ENCODE peak calls at places on chromosomes 16 and 17, in seven cellular contexts. E, Q, O, F, I, Y and N are unnamed samples.

GRCh38 chr16:78294538-78295225 is 195.2 kb downstream of the WWOX start:
- DNase-seq in E (no peak), Q (no peak), O (no peak), Y (no peak), F (no peak), I (no peak), N (no peak)

GRCh38 chr17:7858487-7858832 is 657 bp downstream of the CYB5D1 start:
- DNase-seq in Q (peak), O (peak), F (peak), I (no peak), Y (no peak), E (peak), N (peak)

GRCh38 chr16:1310832-1311200 is 1.4 kb downstream of the UBE2I start:
- DNase-seq in Q (peak), F (no peak), I (no peak), E (no peak), Y (no peak), O (no peak), N (peak)

GRCh38 chr16:63050391-63050790 is 1014.2 kb upstream of the CDH8 start:
- DNase-seq in Y (no peak), E (no peak), O (no peak), Q (no peak), I (no peak), F (no peak), N (no peak)

GRCh38 chr17:40605301-40605700 is 40.0 kb upstream of the CCR7 start:
- DNase-seq in F (no peak), E (no peak), Y (no peak), Q (no peak), O (no peak), I (no peak), N (no peak)

GRCh38 chr17:8832711-8833352 is 33.7 kb upstream of the MFSD6L start:
- DNase-seq in E (peak), I (no peak), Y (peak), F (no peak), Q (no peak), O (no peak), N (peak)

GRCh38 chr17:70767102-70767701 is 597.9 kb downstream of the KCNJ2 start:
- DNase-seq in O (no peak), I (peak), F (peak), E (no peak), Q (no peak), Y (no peak), N (peak)

GRCh38 chr16:89971495-89972243 is 23.1 kb downstream of the DEF8 start:
- DNase-seq in F (no peak), E (peak), I (no peak), Y (no peak), O (peak), Q (peak), N (no peak)

GRCh38 chr17:82687375-82687861 is 11.1 kb downstream of the RAB40B start:
- DNase-seq in Q (no peak), O (no peak), I (no peak), F (peak), E (no peak), Y (no peak), N (no peak)

GRCh38 chr16:502179-502943 is 25.2 kb upstream of the CAPN15 start:
- DNase-seq in E (no peak), I (no peak), Y (no peak), O (no peak), F (no peak), Q (peak), N (no peak)

GRCh38 chr16:86355951-86356350 is 154.4 kb upstream of the FOXF1 start:
- DNase-seq in E (no peak), O (no peak), Q (no peak), I (no peak), Y (no peak), F (no peak), N (no peak)

GRCh38 chr17:81551458-81552243 is 502 bp downstream of the FAAP100 start:
- DNase-seq in Q (peak), O (peak), Y (no peak), I (no peak), E (peak), F (no peak), N (peak)

GRCh38 chr17:1992541-1992940 is 32.6 kb downstream of the RTN4RL1 start:
- DNase-seq in F (no peak), Q (no peak), Y (no peak), O (peak), I (no peak), E (no peak), N (no peak)

GRCh38 chr16:28213396-28213795 is 1.6 kb upstream of the XPO6 start:
- DNase-seq in F (no peak), E (no peak), I (no peak), Q (no peak), Y (no peak), O (no peak), N (no peak)

GRCh38 chr16:85327731-85328664 is 215.7 kb upstream of the CIBAR2 start:
- DNase-seq in Y (peak), Q (no peak), O (no peak), E (peak), F (no peak), I (no peak), N (peak)

GRCh38 chr17:75105269-75106080 is 4.3 kb upstream of the ARMC7 start:
- DNase-seq in Y (peak), O (peak), I (peak), Q (peak), E (peak), F (peak), N (peak)

GRCh38 chr16:50340578-50340977 is 28.2 kb downstream of the BRD7 start:
- DNase-seq in E (no peak), I (no peak), F (no peak), Y (no peak), Q (no peak), O (no peak), N (no peak)

GRCh38 chr17:71407972-71408371 is 712.8 kb upstream of the SOX9 start:
- DNase-seq in O (no peak), E (no peak), I (no peak), Y (no peak), Q (no peak), F (no peak), N (no peak)

GRCh38 chr16:84448444-84448843 is 56.0 kb downstream of the MEAK7 start:
- DNase-seq in O (no peak), Q (no peak), F (no peak), I (no peak), Y (no peak), E (no peak), N (no peak)

GRCh38 chr16:9846362-9847099 is 335.7 kb downstream of the GRIN2A start:
- DNase-seq in E (no peak), I (no peak), Y (no peak), Q (no peak), F (no peak), O (no peak), N (no peak)

GRCh38 chr17:3695723-3696411 is at the start of gene P2RX5:
- DNase-seq in Q (peak), F (no peak), E (no peak), Y (peak), O (peak), I (no peak), N (no peak)

GRCh38 chr16:8848939-8849391 is 19.8 kb downstream of the CARHSP1 start:
- DNase-seq in F (peak), O (no peak), Y (no peak), I (peak), E (no peak), Q (peak), N (no peak)

GRCh38 chr17:66123163-66123562 is 68.8 kb downstream of the CEP112 start:
- DNase-seq in Y (no peak), I (no peak), O (no peak), Q (no peak), E (no peak), F (no peak), N (no peak)

GRCh38 chr16:85724126-85724879 is 26.6 kb downstream of the C16orf74 start:
- DNase-seq in F (no peak), E (no peak), Y (no peak), Q (no peak), O (no peak), I (no peak), N (no peak)

GRCh38 chr17:7562208-7562605 is 488 bp downstream of the SENP3 start:
- DNase-seq in E (no peak), Y (no peak), I (no peak), F (no peak), Q (no peak), O (no peak), N (peak)

GRCh38 chr17:40833882-40834281 is 11.5 kb upstream of the KRT10 start:
- DNase-seq in Y (no peak), O (no peak), I (no peak), Q (no peak), F (no peak), E (no peak), N (no peak)

GRCh38 chr17:72977768-72978417 is 114.6 kb downstream of the SLC39A11 start:
- DNase-seq in E (no peak), O (no peak), Q (no peak), Y (no peak), I (peak), F (no peak), N (no peak)
- TF ChIP-seq POLR2A in E (no peak), O (no peak), Q (no peak), Y (no peak), I (no peak), F (no peak), N (no peak)

GRCh38 chr16:68085259-68086071 is at the start of gene NFATC3:
- DNase-seq in Q (peak), F (peak), Y (peak), O (peak), E (peak), I (peak), N (peak)
- TF ChIP-seq POLR2A in Q (peak), F (peak), Y (peak), O (peak), E (no peak), I (peak), N (no peak)

DNA sequence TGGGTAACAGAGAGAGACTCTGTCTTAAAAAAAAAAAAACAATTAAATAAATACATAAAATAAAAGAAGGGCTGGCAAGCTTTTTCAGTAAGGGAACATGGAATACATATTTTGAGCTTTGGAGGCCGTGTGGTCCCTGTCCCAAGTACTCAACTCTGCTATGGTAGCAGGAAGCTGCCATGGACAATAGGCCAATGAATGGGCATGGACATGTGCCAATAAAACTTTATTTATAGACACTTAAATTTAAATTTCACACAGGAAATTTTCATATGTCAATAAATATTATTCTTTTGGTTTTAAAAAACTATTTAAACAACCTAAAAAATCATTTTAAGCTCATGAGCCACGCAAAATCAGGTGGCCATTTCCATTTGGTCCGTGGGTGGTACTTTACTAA is 3.8 kb downstream of the OTOA start:
- DNase-seq in F (no peak), O (no peak), Y (no peak), Q (no peak), I (no peak), E (no peak), N (no peak)
- TF ChIP-seq POLR2A in F (no peak), O (no peak), Y (no peak), Q (no peak), I (no peak), E (no peak), N (no peak)

GRCh38 chr16:16997349-16997748 is 473.4 kb downstream of the XYLT1 start:
- DNase-seq in Q (no peak), Y (no peak), E (no peak), I (no peak), F (no peak), O (no peak), N (no peak)
- TF ChIP-seq POLR2A in Q (no peak), Y (no peak), E (no peak), I (no peak), F (no peak), O (no peak), N (no peak)

DNA sequence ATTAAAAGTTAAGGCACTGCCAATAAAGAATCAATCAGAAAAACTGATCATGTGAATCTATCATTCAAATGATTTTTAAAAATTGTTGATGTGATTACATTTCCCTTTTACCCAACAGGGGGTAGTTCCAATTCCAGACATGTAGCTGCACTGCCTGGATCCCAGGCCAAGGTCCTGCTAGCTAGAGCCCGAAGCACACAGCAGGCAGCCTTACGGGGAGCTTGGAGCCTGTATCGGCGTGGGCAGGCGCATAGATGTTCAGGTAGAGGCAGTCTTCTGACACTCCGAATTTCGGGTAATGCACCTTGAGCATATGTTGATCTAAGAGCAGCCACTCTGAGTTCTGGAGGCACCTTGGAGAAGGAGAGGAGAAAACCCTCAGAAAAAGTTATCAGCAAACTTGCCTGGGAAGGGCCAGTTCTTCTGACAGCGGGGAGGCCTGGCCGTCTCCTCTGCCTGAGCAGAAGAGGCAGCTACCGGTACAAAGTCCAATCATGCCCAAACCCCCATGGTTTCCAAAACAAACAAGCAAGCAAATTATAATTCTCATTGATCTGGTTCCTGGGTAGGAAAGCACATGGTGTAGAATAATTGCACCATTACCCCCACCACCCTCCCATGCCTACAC is 3.6 kb downstream of the CES5A start:
- DNase-seq in E (no peak), O (no peak), Q (no peak), I (no peak), Y (no peak), F (no peak), N (no peak)
- TF ChIP-seq POLR2A in E (no peak), O (no peak), Q (no peak), I (no peak), Y (no peak), F (no peak), N (no peak)

DNA sequence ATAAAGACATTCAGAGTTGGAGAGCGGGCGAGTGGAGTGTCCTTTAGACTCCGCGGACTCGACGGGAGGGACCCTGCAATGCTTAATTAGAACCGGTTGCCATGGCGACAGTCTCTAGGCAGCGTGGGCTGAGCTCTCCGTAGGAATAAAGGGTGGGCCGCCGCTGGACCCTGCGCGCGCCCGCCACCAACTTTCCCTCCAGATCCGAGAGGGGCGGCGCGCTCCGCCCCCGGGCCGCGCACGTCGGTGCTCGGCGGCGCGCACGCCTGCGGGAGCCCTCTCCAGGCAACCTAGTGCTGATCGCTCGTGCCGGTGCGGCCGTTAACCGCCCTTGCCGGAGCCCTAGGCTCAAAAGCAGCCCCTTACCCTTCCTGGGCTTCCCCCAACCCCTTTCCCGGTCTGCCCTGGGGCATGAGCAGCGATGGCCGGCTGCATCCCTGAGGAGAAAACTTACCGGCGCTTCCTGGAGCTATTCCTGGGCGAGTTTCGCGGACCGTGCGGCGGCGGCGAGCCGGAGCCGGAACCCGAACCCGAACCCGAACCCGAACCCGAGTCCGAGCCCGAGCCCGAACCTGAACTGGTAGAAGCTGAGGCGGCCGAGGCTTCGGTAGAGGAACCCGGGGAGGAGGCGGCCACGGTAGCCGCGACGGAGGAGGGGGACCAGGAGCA is at the start of gene PPM1E:
- DNase-seq in E (peak), O (no peak), I (peak), Y (peak), F (peak), Q (peak), N (peak)
- TF ChIP-seq POLR2A in E (no peak), O (no peak), I (peak), Y (no peak), F (no peak), Q (no peak), N (no peak)

GRCh38 chr17:79285973-79286372 is 211.3 kb downstream of the ENGASE start:
- DNase-seq in E (no peak), O (no peak), F (no peak), Q (no peak), Y (no peak), I (no peak), N (no peak)

GRCh38 chr17:79290726-79291125 is 216.1 kb downstream of the ENGASE start:
- DNase-seq in E (no peak), Y (no peak), O (no peak), I (no peak), Q (no peak), F (no peak), N (no peak)

GRCh38 chr17:79287743-79288142 is 213.1 kb downstream of the ENGASE start:
- DNase-seq in Y (no peak), E (no peak), F (no peak), Q (no peak), I (no peak), O (no peak), N (no peak)

GRCh38 chr17:79294459-79295071 is 219.9 kb downstream of the ENGASE start:
- DNase-seq in Y (peak), E (peak), Q (peak), I (no peak), F (peak), O (no peak), N (peak)

DNA sequence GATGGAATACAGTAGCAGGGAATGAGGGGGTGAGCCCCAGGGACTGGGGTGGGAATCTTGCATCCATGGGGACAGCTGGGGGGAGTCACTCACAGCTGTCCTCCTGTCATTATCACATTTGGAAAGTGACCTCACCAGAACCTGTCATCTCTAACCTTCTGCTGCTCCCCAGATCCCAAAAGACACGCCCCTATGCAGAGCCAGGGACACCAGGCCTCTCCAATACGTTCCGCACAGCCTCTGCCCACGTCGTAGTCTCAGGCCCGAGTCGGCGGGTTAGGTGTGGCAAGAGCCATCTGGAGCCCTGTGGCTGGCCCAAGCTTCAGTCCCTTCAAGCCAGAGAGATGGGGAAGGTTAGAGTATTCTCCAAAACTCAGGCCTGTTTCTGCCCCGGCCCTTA is 214.3 kb downstream of the ENGASE start:
- DNase-seq in F (no peak), E (no peak), Y (no peak), Q (no peak), I (no peak), O (no peak), N (no peak)
- TF ChIP-seq POLR2A in F (no peak), E (no peak), Y (no peak), Q (no peak), I (no peak), O (no peak), N (no peak)